ENCODE peak calls at places on chromosomes 1 and 21, in six cellular contexts. One of them, this sample, is unnamed.

GRCh38 chr1:198153804-198154203 is 3.0 kb upstream of the NEK7 start:
- DNase-seq in IMR-90: no peak
- DNase-seq in neural progenitor cell: no peak
- DNase-seq in upper lobe of right lung: no peak
- DNase-seq in fibroblast of lung: no peak
- DNase-seq in heart left ventricle: no peak
- DNase-seq in this sample: no peak

GRCh38 chr1:153488731-153489130 is 28.3 kb upstream of the S100A7 start:
- DNase-seq in IMR-90: no peak
- DNase-seq in neural progenitor cell: no peak
- DNase-seq in upper lobe of right lung: no peak
- DNase-seq in fibroblast of lung: no peak
- DNase-seq in heart left ventricle: peak; percentile 63
- DNase-seq in this sample: no peak

GRCh38 chr1:11493972-11494655 is 15.2 kb downstream of the DISP3 start:
- DNase-seq in IMR-90: no peak
- DNase-seq in neural progenitor cell: no peak
- DNase-seq in upper lobe of right lung: no peak
- DNase-seq in fibroblast of lung: no peak
- DNase-seq in heart left ventricle: no peak
- DNase-seq in this sample: no peak

GRCh38 chr1:18130356-18130755 is 22.8 kb downstream of the IGSF21 start:
- DNase-seq in IMR-90: no peak
- DNase-seq in neural progenitor cell: no peak
- DNase-seq in upper lobe of right lung: no peak
- DNase-seq in fibroblast of lung: no peak
- DNase-seq in heart left ventricle: no peak
- DNase-seq in this sample: no peak

GRCh38 chr1:143497374-143497747 is 474.4 kb downstream of the FAM72C start:
- DNase-seq in IMR-90: no peak
- DNase-seq in neural progenitor cell: peak; percentile 8
- DNase-seq in upper lobe of right lung: peak; percentile 7
- DNase-seq in fibroblast of lung: no peak
- DNase-seq in heart left ventricle: peak; percentile 5
- DNase-seq in this sample: no peak

GRCh38 chr1:77888071-77888428 is 374 bp upstream of the NEXN start:
- DNase-seq in IMR-90: peak; percentile 74
- DNase-seq in neural progenitor cell: no peak
- DNase-seq in upper lobe of right lung: no peak
- DNase-seq in fibroblast of lung: peak; percentile 95
- DNase-seq in heart left ventricle: no peak
- DNase-seq in this sample: peak; percentile 81

GRCh38 chr1:112722601-112723510 is 7.7 kb upstream of the PPM1J start:
- DNase-seq in IMR-90: peak; percentile 77
- DNase-seq in neural progenitor cell: peak; percentile 85
- DNase-seq in upper lobe of right lung: no peak
- DNase-seq in fibroblast of lung: peak; percentile 42
- DNase-seq in heart left ventricle: no peak
- DNase-seq in this sample: no peak

GRCh38 chr1:9066945-9067807 is 2.3 kb downstream of the SLC2A5 start:
- DNase-seq in IMR-90: peak; percentile 91
- DNase-seq in neural progenitor cell: no peak
- DNase-seq in upper lobe of right lung: no peak
- DNase-seq in fibroblast of lung: peak; percentile 92
- DNase-seq in heart left ventricle: peak; percentile 85
- DNase-seq in this sample: peak; percentile 55

GRCh38 chr1:79198841-79199240 is 192.3 kb upstream of the ADGRL4 start:
- DNase-seq in IMR-90: peak; percentile 61
- DNase-seq in neural progenitor cell: no peak
- DNase-seq in upper lobe of right lung: no peak
- DNase-seq in fibroblast of lung: peak; percentile 61
- DNase-seq in heart left ventricle: no peak
- DNase-seq in this sample: no peak

GRCh38 chr21:45852886-45853400 is 128.6 kb upstream of the COL6A1 start:
- DNase-seq in IMR-90: no peak
- DNase-seq in neural progenitor cell: no peak
- DNase-seq in upper lobe of right lung: no peak
- DNase-seq in fibroblast of lung: no peak
- DNase-seq in heart left ventricle: no peak
- DNase-seq in this sample: peak; percentile 35

GRCh38 chr1:95219407-95219806 is 14.6 kb upstream of the RWDD3 start:
- DNase-seq in IMR-90: no peak
- DNase-seq in neural progenitor cell: no peak
- DNase-seq in upper lobe of right lung: no peak
- DNase-seq in fibroblast of lung: no peak
- DNase-seq in heart left ventricle: no peak
- DNase-seq in this sample: no peak

GRCh38 chr1:54487571-54488050 is 60.4 kb upstream of the ACOT11 start:
- DNase-seq in IMR-90: no peak
- DNase-seq in neural progenitor cell: peak; percentile 45
- DNase-seq in upper lobe of right lung: peak; percentile 69
- DNase-seq in fibroblast of lung: no peak
- DNase-seq in heart left ventricle: peak; percentile 31
- DNase-seq in this sample: no peak

GRCh38 chr21:35086357-35086756 is 37.3 kb upstream of the RUNX1 start:
- DNase-seq in IMR-90: peak; percentile 54
- DNase-seq in neural progenitor cell: no peak
- DNase-seq in upper lobe of right lung: no peak
- DNase-seq in fibroblast of lung: peak; percentile 20
- DNase-seq in heart left ventricle: no peak
- DNase-seq in this sample: peak; percentile 56

GRCh38 chr1:88697503-88697902 is 13.4 kb downstream of the PKN2 start:
- DNase-seq in IMR-90: peak; percentile 36
- DNase-seq in neural progenitor cell: peak; percentile 2
- DNase-seq in upper lobe of right lung: no peak
- DNase-seq in fibroblast of lung: no peak
- DNase-seq in heart left ventricle: no peak
- DNase-seq in this sample: peak; percentile 58

GRCh38 chr1:202016022-202016624 is 5.7 kb downstream of the ELF3 start:
- DNase-seq in IMR-90: peak; percentile 78
- DNase-seq in neural progenitor cell: no peak
- DNase-seq in upper lobe of right lung: no peak
- DNase-seq in fibroblast of lung: peak; percentile 71
- DNase-seq in heart left ventricle: no peak
- DNase-seq in this sample: no peak

DNA sequence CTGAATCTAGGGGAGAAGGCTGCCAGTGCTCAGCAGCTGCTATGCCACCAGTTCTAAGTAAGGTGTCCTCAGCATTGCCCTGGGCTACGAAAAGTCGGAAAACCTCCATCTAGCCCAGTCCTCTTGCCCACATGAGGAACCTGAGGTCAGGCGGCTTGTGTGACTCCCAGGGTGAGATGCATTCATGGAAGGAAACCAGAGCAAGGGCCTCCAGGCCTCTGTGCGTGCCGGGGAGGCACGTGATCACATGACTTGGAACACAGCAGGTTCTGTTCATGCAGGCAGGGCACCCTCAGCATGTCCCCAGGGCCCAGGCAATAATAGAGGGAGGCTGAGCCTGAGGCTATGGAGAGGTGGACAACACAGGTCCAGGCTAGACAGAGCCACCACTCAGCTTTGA is 312.5 kb upstream of the DUSP10 start:
- DNase-seq in IMR-90: no peak
- DNase-seq in neural progenitor cell: no peak
- DNase-seq in upper lobe of right lung: no peak
- DNase-seq in fibroblast of lung: no peak
- DNase-seq in heart left ventricle: no peak
- DNase-seq in this sample: no peak
- H3K4me1 ChIP-seq in IMR-90: peaks cover 2% of the 10 kb centered on the region
- H3K4me1 ChIP-seq in neural progenitor cell: no peaks in the 10 kb centered on the region
- H3K4me1 ChIP-seq in upper lobe of right lung: no peaks in the 10 kb centered on the region
- H3K4me1 ChIP-seq in fibroblast of lung: no peaks in the 10 kb centered on the region
- H3K4me1 ChIP-seq in heart left ventricle: no peaks in the 10 kb centered on the region
- H3K4me1 ChIP-seq in this sample: no peaks in the 10 kb centered on the region

GRCh38 chr1:85465791-85466134 is 804 bp upstream of the DDAH1 start:
- DNase-seq in IMR-90: peak; percentile 66
- DNase-seq in neural progenitor cell: no peak
- DNase-seq in upper lobe of right lung: no peak
- DNase-seq in fibroblast of lung: peak; percentile 37
- DNase-seq in heart left ventricle: no peak
- DNase-seq in this sample: peak; percentile 94
- H3K27ac ChIP-seq in IMR-90: peak overlapping the region; percentile 9
- H3K27ac ChIP-seq in neural progenitor cell: no peak overlapping the region
- H3K27ac ChIP-seq in upper lobe of right lung: peak overlapping the region; percentile 81
- H3K27ac ChIP-seq in fibroblast of lung: peak overlapping the region; percentile 89
- H3K27ac ChIP-seq in heart left ventricle: no peak overlapping the region
- H3K27ac ChIP-seq in this sample: peak overlapping the region; percentile 81

DNA sequence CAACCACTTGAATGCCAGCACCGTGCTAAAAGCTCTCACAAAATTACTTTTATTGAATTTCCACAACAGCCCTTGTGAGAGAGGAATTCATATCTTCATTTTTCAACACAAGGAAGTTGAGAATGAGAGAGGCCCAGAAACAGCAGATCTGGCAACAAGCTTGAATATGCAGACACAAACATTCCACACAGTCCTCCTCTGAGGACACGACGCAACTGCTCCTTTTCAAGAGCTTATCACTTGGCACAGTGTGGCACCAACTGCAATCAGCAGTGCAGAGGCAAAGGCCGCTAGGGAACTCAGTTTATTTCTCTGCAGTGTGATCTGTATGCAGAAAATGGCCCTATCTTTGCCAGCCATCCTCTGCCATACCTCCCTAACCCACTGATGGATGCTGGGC is 32.2 kb upstream of the IFNAR2 start:
- DNase-seq in IMR-90: no peak
- DNase-seq in neural progenitor cell: no peak
- DNase-seq in upper lobe of right lung: no peak
- DNase-seq in fibroblast of lung: no peak
- DNase-seq in heart left ventricle: peak; percentile 66
- DNase-seq in this sample: no peak
- H3K4me1 ChIP-seq in IMR-90: peaks cover 2% of the 10 kb centered on the region
- H3K4me1 ChIP-seq in neural progenitor cell: no peaks in the 10 kb centered on the region
- H3K4me1 ChIP-seq in upper lobe of right lung: peaks cover 36% of the 10 kb centered on the region
- H3K4me1 ChIP-seq in fibroblast of lung: no peaks in the 10 kb centered on the region
- H3K4me1 ChIP-seq in heart left ventricle: peaks cover 43% of the 10 kb centered on the region
- H3K4me1 ChIP-seq in this sample: no peaks in the 10 kb centered on the region

GRCh38 chr1:173508541-173508940 is 31.4 kb downstream of the PRDX6 start:
- DNase-seq in IMR-90: peak; percentile 39
- DNase-seq in neural progenitor cell: no peak
- DNase-seq in upper lobe of right lung: no peak
- DNase-seq in fibroblast of lung: no peak
- DNase-seq in heart left ventricle: no peak
- DNase-seq in this sample: no peak

GRCh38 chr1:173507847-173508209 is 30.7 kb downstream of the PRDX6 start:
- DNase-seq in IMR-90: no peak
- DNase-seq in neural progenitor cell: peak; percentile 15
- DNase-seq in upper lobe of right lung: no peak
- DNase-seq in fibroblast of lung: no peak
- DNase-seq in heart left ventricle: no peak
- DNase-seq in this sample: no peak

GRCh38 chr1:173506437-173506836 is 29.3 kb downstream of the PRDX6 start:
- DNase-seq in IMR-90: no peak
- DNase-seq in neural progenitor cell: no peak
- DNase-seq in upper lobe of right lung: no peak
- DNase-seq in fibroblast of lung: no peak
- DNase-seq in heart left ventricle: no peak
- DNase-seq in this sample: no peak

GRCh38 chr1:173505401-173505800 is 28.3 kb downstream of the PRDX6 start:
- DNase-seq in IMR-90: peak; percentile 34
- DNase-seq in neural progenitor cell: no peak
- DNase-seq in upper lobe of right lung: no peak
- DNase-seq in fibroblast of lung: no peak
- DNase-seq in heart left ventricle: no peak
- DNase-seq in this sample: no peak

GRCh38 chr1:173507205-173507846 is 30.2 kb downstream of the PRDX6 start:
- DNase-seq in IMR-90: peak; percentile 76
- DNase-seq in neural progenitor cell: peak; percentile 41
- DNase-seq in upper lobe of right lung: no peak
- DNase-seq in fibroblast of lung: peak; percentile 76
- DNase-seq in heart left ventricle: no peak
- DNase-seq in this sample: no peak
- H3K27ac ChIP-seq in IMR-90: no peak overlapping the region
- H3K27ac ChIP-seq in neural progenitor cell: no peak overlapping the region
- H3K27ac ChIP-seq in upper lobe of right lung: peak overlapping the region; percentile 72
- H3K27ac ChIP-seq in fibroblast of lung: peak overlapping the region; percentile 5
- H3K27ac ChIP-seq in heart left ventricle: no peak overlapping the region
- H3K27ac ChIP-seq in this sample: no peak overlapping the region

GRCh38 chr1:168771104-168771630 is 42.2 kb upstream of the DPT start:
- DNase-seq in IMR-90: no peak
- DNase-seq in neural progenitor cell: no peak
- DNase-seq in upper lobe of right lung: no peak
- DNase-seq in fibroblast of lung: no peak
- DNase-seq in heart left ventricle: no peak
- DNase-seq in this sample: no peak

GRCh38 chr1:168772428-168772827 is 43.4 kb upstream of the DPT start:
- DNase-seq in IMR-90: no peak
- DNase-seq in neural progenitor cell: no peak
- DNase-seq in upper lobe of right lung: no peak
- DNase-seq in fibroblast of lung: peak; percentile 25
- DNase-seq in heart left ventricle: no peak
- DNase-seq in this sample: no peak

DNA sequence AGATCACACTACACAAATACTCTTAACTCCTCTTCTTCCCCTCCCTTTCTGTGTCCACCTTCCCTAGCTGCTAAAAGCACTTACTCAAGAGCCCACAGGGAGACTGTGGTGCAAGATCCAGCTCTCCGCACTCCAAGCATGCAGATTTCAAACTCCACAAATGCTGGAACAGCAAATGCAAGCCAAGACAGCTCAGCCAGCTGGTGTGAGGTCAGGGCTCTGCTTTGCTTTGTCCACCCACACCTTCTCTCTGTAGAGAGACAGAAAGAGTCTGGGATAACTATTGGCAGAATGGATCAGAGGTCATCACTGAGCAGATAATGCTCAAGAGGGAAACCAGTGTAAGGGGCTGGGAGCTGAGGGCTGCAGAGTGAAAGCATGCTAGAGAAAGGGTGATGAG is 45.2 kb upstream of the DPT start:
- DNase-seq in IMR-90: no peak
- DNase-seq in neural progenitor cell: no peak
- DNase-seq in upper lobe of right lung: no peak
- DNase-seq in fibroblast of lung: peak; percentile 43
- DNase-seq in heart left ventricle: peak; percentile 83
- DNase-seq in this sample: no peak
- H3K4me1 ChIP-seq in IMR-90: no peaks in the 10 kb centered on the region
- H3K4me1 ChIP-seq in neural progenitor cell: no peaks in the 10 kb centered on the region
- H3K4me1 ChIP-seq in upper lobe of right lung: peaks cover 19% of the 10 kb centered on the region
- H3K4me1 ChIP-seq in fibroblast of lung: no peaks in the 10 kb centered on the region
- H3K4me1 ChIP-seq in heart left ventricle: peaks cover 19% of the 10 kb centered on the region
- H3K4me1 ChIP-seq in this sample: no peaks in the 10 kb centered on the region